ENCODE peak calls at places on chromosomes 13 and 19, in six cellular contexts. One of them, this sample, is unnamed.

GRCh38 chr13:46593403-46593802 is 40.4 kb downstream of the LRCH1 start:
- DNase-seq in MM.1S: no peak
- DNase-seq in HepG2: no peak
- DNase-seq in neural progenitor cell: no peak
- DNase-seq in PC-3: no peak
- DNase-seq in IMR-90: no peak
- DNase-seq in this sample: no peak

GRCh38 chr19:14411161-14411560 is 8.0 kb downstream of the DDX39A start:
- DNase-seq in PC-3: no peak
- DNase-seq in neural progenitor cell: no peak
- DNase-seq in HepG2: no peak
- DNase-seq in IMR-90: no peak
- DNase-seq in MM.1S: no peak
- DNase-seq in this sample: no peak

GRCh38 chr13:64817721-64818120 is 2412.4 kb downstream of the PCDH9 start:
- DNase-seq in IMR-90: peak
- DNase-seq in PC-3: peak
- DNase-seq in HepG2: no peak
- DNase-seq in neural progenitor cell: no peak
- DNase-seq in MM.1S: no peak
- DNase-seq in this sample: no peak

GRCh38 chr13:99415851-99416331 is 85.4 kb upstream of the TM9SF2 start:
- DNase-seq in IMR-90: no peak
- DNase-seq in PC-3: no peak
- DNase-seq in MM.1S: no peak
- DNase-seq in neural progenitor cell: no peak
- DNase-seq in HepG2: no peak
- DNase-seq in this sample: no peak

GRCh38 chr19:32928806-32929205 is 43.0 kb downstream of the CEP89 start:
- DNase-seq in HepG2: peak
- DNase-seq in MM.1S: no peak
- DNase-seq in PC-3: peak
- DNase-seq in IMR-90: peak
- DNase-seq in neural progenitor cell: no peak
- DNase-seq in this sample: no peak

GRCh38 chr19:45681391-45682015 is 10.2 kb downstream of the SNRPD2 start:
- DNase-seq in PC-3: peak
- DNase-seq in HepG2: peak
- DNase-seq in IMR-90: peak
- DNase-seq in MM.1S: peak
- DNase-seq in neural progenitor cell: peak
- DNase-seq in this sample: peak

GRCh38 chr19:33564836-33565338 is 43.3 kb upstream of the PEPD start:
- DNase-seq in IMR-90: no peak
- DNase-seq in HepG2: no peak
- DNase-seq in MM.1S: no peak
- DNase-seq in neural progenitor cell: no peak
- DNase-seq in PC-3: no peak
- DNase-seq in this sample: no peak

GRCh38 chr13:37109080-37109678 is 3.7 kb upstream of the CSNK1A1L start:
- DNase-seq in IMR-90: peak
- DNase-seq in MM.1S: no peak
- DNase-seq in PC-3: peak
- DNase-seq in neural progenitor cell: peak
- DNase-seq in HepG2: peak
- DNase-seq in this sample: no peak

GRCh38 chr19:51439021-51439465 is 19.2 kb downstream of the SIGLEC8 start:
- DNase-seq in IMR-90: no peak
- DNase-seq in MM.1S: no peak
- DNase-seq in neural progenitor cell: peak
- DNase-seq in HepG2: peak
- DNase-seq in PC-3: peak
- DNase-seq in this sample: no peak

GRCh38 chr19:29966594-29967249 is 24.7 kb downstream of the URI1 start:
- DNase-seq in MM.1S: peak
- DNase-seq in neural progenitor cell: no peak
- DNase-seq in IMR-90: peak
- DNase-seq in PC-3: peak
- DNase-seq in HepG2: peak
- DNase-seq in this sample: no peak

GRCh38 chr13:113275387-113275786 is 21.7 kb upstream of the LAMP1 start:
- DNase-seq in neural progenitor cell: peak
- DNase-seq in IMR-90: peak
- DNase-seq in MM.1S: peak
- DNase-seq in PC-3: peak
- DNase-seq in HepG2: peak
- DNase-seq in this sample: peak

GRCh38 chr19:55678121-55678671 is 3.2 kb downstream of the EPN1 start:
- DNase-seq in IMR-90: no peak
- DNase-seq in MM.1S: peak
- DNase-seq in HepG2: no peak
- DNase-seq in PC-3: no peak
- DNase-seq in neural progenitor cell: no peak
- DNase-seq in this sample: no peak

GRCh38 chr19:1265611-1266115 is 3.5 kb upstream of the CIRBP start:
- DNase-seq in HepG2: no peak
- DNase-seq in PC-3: peak
- DNase-seq in MM.1S: no peak
- DNase-seq in neural progenitor cell: no peak
- DNase-seq in IMR-90: peak
- DNase-seq in this sample: peak

GRCh38 chr19:31372245-31372781 is 23.1 kb upstream of the TSHZ3 start:
- DNase-seq in HepG2: no peak
- DNase-seq in neural progenitor cell: no peak
- DNase-seq in IMR-90: no peak
- DNase-seq in PC-3: no peak
- DNase-seq in MM.1S: no peak
- DNase-seq in this sample: no peak

GRCh38 chr19:1289395-1290244 is 3.9 kb downstream of the EFNA2 start:
- DNase-seq in neural progenitor cell: no peak
- DNase-seq in HepG2: no peak
- DNase-seq in MM.1S: no peak
- DNase-seq in PC-3: no peak
- DNase-seq in IMR-90: no peak
- DNase-seq in this sample: no peak

GRCh38 chr13:35549481-35549880 is 73.0 kb upstream of the MAB21L1 start:
- DNase-seq in neural progenitor cell: no peak
- DNase-seq in PC-3: peak
- DNase-seq in IMR-90: peak
- DNase-seq in MM.1S: no peak
- DNase-seq in HepG2: peak
- DNase-seq in this sample: no peak

GRCh38 chr13:102197193-102197592 is 204.7 kb downstream of the FGF14 start:
- DNase-seq in MM.1S: no peak
- DNase-seq in neural progenitor cell: peak
- DNase-seq in PC-3: peak
- DNase-seq in HepG2: peak
- DNase-seq in IMR-90: peak
- DNase-seq in this sample: no peak

GRCh38 chr13:87661471-87661870 is 9.7 kb upstream of the SLITRK5 start:
- DNase-seq in neural progenitor cell: no peak
- DNase-seq in MM.1S: no peak
- DNase-seq in PC-3: peak
- DNase-seq in HepG2: no peak
- DNase-seq in IMR-90: peak
- DNase-seq in this sample: no peak

GRCh38 chr13:106917024-106917491 is 349.1 kb upstream of the ARGLU1 start:
- DNase-seq in HepG2: no peak
- DNase-seq in neural progenitor cell: peak
- DNase-seq in PC-3: no peak
- DNase-seq in MM.1S: no peak
- DNase-seq in IMR-90: no peak
- DNase-seq in this sample: no peak

GRCh38 chr19:1467512-1468273 is 11.3 kb downstream of the C19orf25 start:
- DNase-seq in HepG2: no peak
- DNase-seq in IMR-90: no peak
- DNase-seq in PC-3: no peak
- DNase-seq in neural progenitor cell: peak
- DNase-seq in MM.1S: no peak
- DNase-seq in this sample: no peak

GRCh38 chr13:51764184-51765141 is 39.5 kb downstream of the DHRS12 start:
- DNase-seq in MM.1S: peak
- DNase-seq in IMR-90: peak
- DNase-seq in neural progenitor cell: no peak
- DNase-seq in HepG2: peak
- DNase-seq in PC-3: peak
- DNase-seq in this sample: peak

GRCh38 chr13:93515267-93515666 is 288.7 kb downstream of the GPC6 start:
- DNase-seq in MM.1S: no peak
- DNase-seq in neural progenitor cell: no peak
- DNase-seq in IMR-90: no peak
- DNase-seq in HepG2: no peak
- DNase-seq in PC-3: no peak
- DNase-seq in this sample: no peak

GRCh38 chr19:1392939-1393530 is 8.3 kb downstream of the GAMT start:
- DNase-seq in PC-3: no peak
- DNase-seq in neural progenitor cell: no peak
- DNase-seq in IMR-90: no peak
- DNase-seq in MM.1S: no peak
- DNase-seq in HepG2: no peak
- DNase-seq in this sample: no peak

GRCh38 chr19:35742121-35742724 is at the start of gene IGFLR1:
- DNase-seq in PC-3: no peak
- DNase-seq in neural progenitor cell: no peak
- DNase-seq in MM.1S: peak
- DNase-seq in IMR-90: no peak
- DNase-seq in HepG2: no peak
- DNase-seq in this sample: peak

GRCh38 chr13:113820813-113821651 is 42.8 kb downstream of the GAS6 start:
- DNase-seq in PC-3: peak
- DNase-seq in neural progenitor cell: no peak
- DNase-seq in HepG2: no peak
- DNase-seq in MM.1S: no peak
- DNase-seq in IMR-90: peak
- DNase-seq in this sample: no peak

GRCh38 chr13:87671031-87671823 is at the start of gene SLITRK5:
- DNase-seq in PC-3: peak
- DNase-seq in HepG2: peak
- DNase-seq in IMR-90: peak
- DNase-seq in neural progenitor cell: peak
- DNase-seq in MM.1S: peak
- DNase-seq in this sample: peak

GRCh38 chr13:98771838-98772611 is 19.6 kb upstream of the SLC15A1 start:
- DNase-seq in PC-3: no peak
- DNase-seq in IMR-90: no peak
- DNase-seq in neural progenitor cell: no peak
- DNase-seq in MM.1S: no peak
- DNase-seq in HepG2: no peak
- DNase-seq in this sample: no peak

GRCh38 chr13:112852392-112852791 is 116.6 kb upstream of the MCF2L start:
- DNase-seq in PC-3: no peak
- DNase-seq in IMR-90: no peak
- DNase-seq in neural progenitor cell: no peak
- DNase-seq in MM.1S: no peak
- DNase-seq in HepG2: no peak
- DNase-seq in this sample: no peak

GRCh38 chr13:47794963-47795362 is 206.1 kb downstream of the SUCLA2 start:
- DNase-seq in PC-3: peak
- DNase-seq in HepG2: peak
- DNase-seq in MM.1S: no peak
- DNase-seq in IMR-90: peak
- DNase-seq in neural progenitor cell: no peak
- DNase-seq in this sample: no peak
- TF ChIP-seq CTCF in PC-3: peak
- TF ChIP-seq CTCF in HepG2: peak
- TF ChIP-seq CTCF in MM.1S: peak
- TF ChIP-seq CTCF in IMR-90: peak
- TF ChIP-seq CTCF in neural progenitor cell: peak
- TF ChIP-seq CTCF in this sample: peak

DNA sequence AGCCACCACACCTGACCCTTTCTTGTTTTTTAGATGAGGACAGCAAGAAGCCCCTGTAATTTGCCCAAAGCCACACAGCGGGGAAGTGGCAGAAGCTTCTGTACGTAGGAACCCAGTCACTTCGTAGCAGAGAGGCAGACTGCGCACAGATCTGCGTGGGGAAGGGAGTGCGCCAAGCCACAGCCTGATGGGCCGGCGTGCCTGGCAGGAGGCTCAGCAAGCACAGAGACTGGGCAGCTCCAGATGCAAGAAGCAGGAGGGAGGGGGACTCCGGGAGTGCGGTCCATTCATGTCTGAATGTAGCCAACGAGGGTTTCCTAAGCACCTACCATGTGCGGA is 347 bp upstream of the TJP3 start:
- DNase-seq in neural progenitor cell: no peak
- DNase-seq in IMR-90: no peak
- DNase-seq in MM.1S: no peak
- DNase-seq in PC-3: no peak
- DNase-seq in HepG2: no peak
- DNase-seq in this sample: no peak
- H3K27ac ChIP-seq in neural progenitor cell: no peak
- H3K27ac ChIP-seq in IMR-90: no peak
- H3K27ac ChIP-seq in MM.1S: peak
- H3K27ac ChIP-seq in PC-3: no peak
- H3K27ac ChIP-seq in HepG2: peak
- H3K27ac ChIP-seq in this sample: peak

GRCh38 chr19:38003427-38004099 is 96.6 kb downstream of the SIPA1L3 start:
- DNase-seq in HepG2: no peak
- DNase-seq in neural progenitor cell: peak
- DNase-seq in PC-3: peak
- DNase-seq in IMR-90: peak
- DNase-seq in MM.1S: peak
- DNase-seq in this sample: peak

GRCh38 chr19:38004100-38004504 is 97.1 kb downstream of the SIPA1L3 start:
- DNase-seq in PC-3: peak
- DNase-seq in HepG2: no peak
- DNase-seq in IMR-90: no peak
- DNase-seq in neural progenitor cell: no peak
- DNase-seq in MM.1S: no peak
- DNase-seq in this sample: no peak

GRCh38 chr19:38004505-38005223 is 97.7 kb downstream of the SIPA1L3 start:
- DNase-seq in PC-3: peak
- DNase-seq in IMR-90: peak
- DNase-seq in HepG2: peak
- DNase-seq in neural progenitor cell: peak
- DNase-seq in MM.1S: peak
- DNase-seq in this sample: peak

GRCh38 chr19:38005224-38005614 is 98.2 kb downstream of the SIPA1L3 start:
- DNase-seq in HepG2: no peak
- DNase-seq in neural progenitor cell: peak
- DNase-seq in PC-3: no peak
- DNase-seq in MM.1S: no peak
- DNase-seq in IMR-90: no peak
- DNase-seq in this sample: no peak

GRCh38 chr19:38006361-38007045 is 99.5 kb downstream of the SIPA1L3 start:
- DNase-seq in PC-3: no peak
- DNase-seq in HepG2: peak
- DNase-seq in neural progenitor cell: no peak
- DNase-seq in IMR-90: no peak
- DNase-seq in MM.1S: no peak
- DNase-seq in this sample: no peak
- H3K9ac ChIP-seq in PC-3: no peak
- H3K9ac ChIP-seq in HepG2: no peak
- H3K9ac ChIP-seq in neural progenitor cell: no peak
- H3K9ac ChIP-seq in IMR-90: no peak
- H3K9ac ChIP-seq in MM.1S: no peak
- H3K9ac ChIP-seq in this sample: no peak

GRCh38 chr19:53078668-53079067 is 24.6 kb downstream of the ZNF160 start:
- DNase-seq in HepG2: no peak
- DNase-seq in IMR-90: no peak
- DNase-seq in PC-3: no peak
- DNase-seq in neural progenitor cell: no peak
- DNase-seq in MM.1S: no peak
- DNase-seq in this sample: no peak
- TF ChIP-seq CTCF in HepG2: no peak
- TF ChIP-seq CTCF in IMR-90: no peak
- TF ChIP-seq CTCF in PC-3: no peak
- TF ChIP-seq CTCF in neural progenitor cell: no peak
- TF ChIP-seq CTCF in MM.1S: no peak
- TF ChIP-seq CTCF in this sample: no peak

This sample was measured in colonic mucosa.